ENCODE peak calls at places on chromosomes 11 and 22, in six cellular contexts. L is fibroblast of lung, D is cardiac septum, W is left cardiac atrium, F is T-helper 9 cell, X is ovary. J is an unnamed sample.
A peak's percentile ranks its signal among the peaks of the same experiment; 100 is the strongest.

GRCh38 chr11:27291302-27291889 is 71.6 kb downstream of the CCDC34 start:
- DNase-seq in F (no peak), D (no peak), W (no peak), L (no peak), X (no peak), J (no peak)

GRCh38 chr11:8342821-8343681 is 79.4 kb upstream of the LMO1 start:
- DNase-seq in W (no peak), D (no peak), X (no peak), L (no peak), F (no peak), J (no peak)

GRCh38 chr11:46616551-46617450 is at the start of gene HARBI1:
- DNase-seq in W (peak; percentile 93), F (peak; percentile 89), X (peak; percentile 83), D (peak; percentile 95), L (peak; percentile 89), J (peak; percentile 93)

GRCh38 chr22:36744791-36745190 is 31.1 kb downstream of the IFT27 start:
- DNase-seq in F (no peak), D (no peak), L (no peak), X (no peak), W (no peak), J (no peak)

GRCh38 chr11:44538375-44539054 is 26.9 kb upstream of the CD82 start:
- DNase-seq in D (peak; percentile 89), X (peak; percentile 64), F (peak; percentile 61), L (peak; percentile 63), W (peak; percentile 74), J (peak; percentile 88)

GRCh38 chr11:15826008-15826650 is 530.2 kb downstream of the SOX6 start:
- DNase-seq in L (no peak), F (no peak), D (no peak), W (no peak), X (no peak), J (no peak)

GRCh38 chr11:70627219-70627618 is 228.9 kb downstream of the CTTN start:
- DNase-seq in X (no peak), W (no peak), D (no peak), L (no peak), F (no peak), J (no peak)

GRCh38 chr22:42895087-42895486 is 38.0 kb upstream of the ARFGAP3 start:
- DNase-seq in F (no peak), L (no peak), W (no peak), D (no peak), X (no peak), J (no peak)

GRCh38 chr11:8681837-8682218 is 637 bp downstream of the TRIM66 start:
- DNase-seq in X (no peak), F (no peak), L (no peak), W (no peak), D (no peak), J (no peak)

GRCh38 chr11:112321521-112322172 is 61.0 kb upstream of the PLET1 start:
- DNase-seq in X (no peak), D (peak; percentile 89), L (peak; percentile 91), W (peak; percentile 68), F (no peak), J (no peak)

GRCh38 chr11:79259800-79260199 is 181.0 kb downstream of the TENM4 start:
- DNase-seq in L (no peak), X (no peak), F (no peak), D (no peak), W (no peak), J (no peak)

GRCh38 chr11:107953506-107953905 is 25.3 kb downstream of the RAB39A start:
- DNase-seq in D (no peak), W (no peak), L (no peak), F (no peak), X (no peak), J (no peak)

GRCh38 chr11:3126207-3126865 is 38.8 kb downstream of the OSBPL5 start:
- DNase-seq in L (no peak), D (peak; percentile 71), F (no peak), W (peak; percentile 75), X (no peak), J (no peak)

GRCh38 chr11:119712459-119713360 is 16.3 kb downstream of the NECTIN1 start:
- DNase-seq in D (no peak), F (no peak), L (no peak), W (no peak), X (no peak), J (no peak)

GRCh38 chr11:128417607-128418324 is 169.6 kb downstream of the ETS1 start:
- DNase-seq in L (peak; percentile 91), W (no peak), X (no peak), F (no peak), D (no peak), J (no peak)

GRCh38 chr11:12079726-12080556 is 30.4 kb upstream of the MICAL2 start:
- DNase-seq in L (peak; percentile 98), W (peak; percentile 71), F (no peak), D (no peak), X (peak; percentile 44), J (no peak)

GRCh38 chr11:88357323-88358039 is 19.9 kb upstream of the CTSC start:
- DNase-seq in L (peak; percentile 40), X (no peak), W (no peak), F (no peak), D (no peak), J (no peak)

GRCh38 chr22:40638261-40638660 is 1.7 kb upstream of the MRTFA start:
- DNase-seq in F (no peak), L (no peak), X (no peak), D (no peak), W (no peak), J (no peak)

GRCh38 chr11:104435498-104435897 is 271.6 kb upstream of the PDGFD start:
- DNase-seq in F (no peak), X (no peak), D (no peak), W (no peak), L (no peak), J (no peak)

GRCh38 chr11:44711113-44711512 is 15.6 kb upstream of the TSPAN18 start:
- DNase-seq in X (no peak), W (no peak), D (no peak), F (no peak), L (no peak), J (peak; percentile 83)

GRCh38 chr11:86761978-86762377 is 38.4 kb upstream of the PRSS23 start:
- DNase-seq in W (no peak), L (peak; percentile 39), D (no peak), F (no peak), X (no peak), J (no peak)

GRCh38 chr22:37907036-37907954 is 1.2 kb downstream of the MICALL1 start:
- DNase-seq in L (no peak), W (no peak), D (no peak), X (no peak), F (no peak), J (no peak)

GRCh38 chr11:114604179-114604813 is 8.7 kb upstream of the NXPE4 start:
- DNase-seq in F (no peak), L (no peak), D (no peak), X (no peak), W (no peak), J (no peak)

GRCh38 chr11:47233989-47234668 is 14.5 kb downstream of the ACP2 start:
- DNase-seq in L (peak; percentile 77), X (no peak), F (no peak), W (no peak), D (no peak), J (no peak)

GRCh38 chr22:40728731-40729189 is 49.5 kb downstream of the MCHR1 start:
- DNase-seq in L (peak; percentile 17), X (no peak), D (no peak), F (peak; percentile 48), W (no peak), J (no peak)

GRCh38 chr11:14118047-14118446 is 155.5 kb downstream of the SPON1 start:
- DNase-seq in F (no peak), X (no peak), L (no peak), W (no peak), D (no peak), J (no peak)

GRCh38 chr11:97880209-97880608 is 1140.5 kb upstream of the CNTN5 start:
- DNase-seq in W (no peak), D (no peak), L (no peak), F (no peak), X (no peak), J (no peak)

GRCh38 chr11:70029115-70029830 is 48.8 kb upstream of the ANO1 start:
- DNase-seq in X (no peak), F (no peak), D (peak; percentile 39), L (no peak), W (no peak), J (peak; percentile 40)

GRCh38 chr11:80365315-80365714 is 924.5 kb upstream of the TENM4 start:
- DNase-seq in F (no peak), D (no peak), W (no peak), X (no peak), L (peak; percentile 27), J (no peak)

GRCh38 chr22:21727768-21728167 is 7.8 kb downstream of the YPEL1 start:
- DNase-seq in X (no peak), D (no peak), W (no peak), L (no peak), F (no peak), J (no peak)

J was measured in ecto neural progenitor cell.